ENCODE peak calls at places on chromosomes 4 and X, in six cellular contexts. One of them, this sample, is unnamed.

GRCh38 chr4:105619193-105619931 is 66.9 kb downstream of the ARHGEF38 start:
- DNase-seq in occipital lobe: no peak
- DNase-seq in substantia nigra: peak; percentile 60
- DNase-seq in GM18507: no peak
- DNase-seq in hypothalamus: peak; percentile 1
- DNase-seq in NCI-H2171: no peak
- DNase-seq in this sample: no peak

GRCh38 chr4:7124643-7125442 is 57.0 kb upstream of the GRPEL1 start:
- DNase-seq in occipital lobe: no peak
- DNase-seq in substantia nigra: peak; percentile 4
- DNase-seq in GM18507: no peak
- DNase-seq in hypothalamus: no peak
- DNase-seq in NCI-H2171: peak; percentile 79
- DNase-seq in this sample: peak; percentile 18

GRCh38 chr4:174198396-174199179 is 84.9 kb downstream of the FBXO8 start:
- DNase-seq in occipital lobe: no peak
- DNase-seq in substantia nigra: no peak
- DNase-seq in GM18507: no peak
- DNase-seq in hypothalamus: no peak
- DNase-seq in NCI-H2171: no peak
- DNase-seq in this sample: no peak

GRCh38 chr4:130653842-130654241 is 1557.9 kb downstream of the C4orf33 start:
- DNase-seq in occipital lobe: no peak
- DNase-seq in substantia nigra: no peak
- DNase-seq in GM18507: no peak
- DNase-seq in hypothalamus: no peak
- DNase-seq in NCI-H2171: no peak
- DNase-seq in this sample: no peak

GRCh38 chrX:154126101-154126500 is 17.9 kb upstream of the OPN1LW start:
- DNase-seq in occipital lobe: no peak
- DNase-seq in substantia nigra: no peak
- DNase-seq in GM18507: no peak
- DNase-seq in hypothalamus: no peak
- DNase-seq in NCI-H2171: no peak
- DNase-seq in this sample: no peak

GRCh38 chr4:141905751-141906150 is 269.4 kb downstream of the IL15 start:
- DNase-seq in occipital lobe: no peak
- DNase-seq in substantia nigra: no peak
- DNase-seq in GM18507: no peak
- DNase-seq in hypothalamus: no peak
- DNase-seq in NCI-H2171: no peak
- DNase-seq in this sample: no peak

GRCh38 chrX:103549920-103550319 is 30.6 kb upstream of the RAB40A start:
- DNase-seq in occipital lobe: no peak
- DNase-seq in substantia nigra: no peak
- DNase-seq in GM18507: no peak
- DNase-seq in hypothalamus: no peak
- DNase-seq in NCI-H2171: no peak
- DNase-seq in this sample: no peak

GRCh38 chrX:48794340-48794920 is 7.4 kb upstream of the HDAC6 start:
- DNase-seq in occipital lobe: no peak
- DNase-seq in substantia nigra: no peak
- DNase-seq in GM18507: no peak
- DNase-seq in hypothalamus: no peak
- DNase-seq in NCI-H2171: no peak
- DNase-seq in this sample: no peak

GRCh38 chrX:41377624-41378023 is 43.7 kb downstream of the DDX3X start:
- DNase-seq in occipital lobe: no peak
- DNase-seq in substantia nigra: no peak
- DNase-seq in GM18507: no peak
- DNase-seq in hypothalamus: no peak
- DNase-seq in NCI-H2171: no peak
- DNase-seq in this sample: no peak

GRCh38 chr4:7677086-7677485 is 242.4 kb upstream of the PSAPL1 start:
- DNase-seq in occipital lobe: no peak
- DNase-seq in substantia nigra: no peak
- DNase-seq in GM18507: no peak
- DNase-seq in hypothalamus: no peak
- DNase-seq in NCI-H2171: no peak
- DNase-seq in this sample: no peak

GRCh38 chrX:124307253-124307907 is 25.1 kb upstream of the TEX13D start:
- DNase-seq in occipital lobe: no peak
- DNase-seq in substantia nigra: no peak
- DNase-seq in GM18507: no peak
- DNase-seq in hypothalamus: no peak
- DNase-seq in NCI-H2171: no peak
- DNase-seq in this sample: no peak

GRCh38 chr4:182807346-182807745 is 109.8 kb downstream of the DCTD start:
- DNase-seq in occipital lobe: no peak
- DNase-seq in substantia nigra: no peak
- DNase-seq in GM18507: no peak
- DNase-seq in hypothalamus: no peak
- DNase-seq in NCI-H2171: peak; percentile 3
- DNase-seq in this sample: no peak

GRCh38 chrX:123339201-123339905 is 155.3 kb downstream of the GRIA3 start:
- DNase-seq in occipital lobe: no peak
- DNase-seq in substantia nigra: no peak
- DNase-seq in GM18507: no peak
- DNase-seq in hypothalamus: no peak
- DNase-seq in NCI-H2171: no peak
- DNase-seq in this sample: peak; percentile 0

GRCh38 chr4:101169044-101170014 is 178.0 kb downstream of the PPP3CA start:
- DNase-seq in occipital lobe: peak; percentile 23
- DNase-seq in substantia nigra: peak; percentile 50
- DNase-seq in GM18507: peak; percentile 1
- DNase-seq in hypothalamus: no peak
- DNase-seq in NCI-H2171: no peak
- DNase-seq in this sample: peak; percentile 92

GRCh38 chr4:149183638-149184037 is 632.0 kb downstream of the IQCM start:
- DNase-seq in occipital lobe: no peak
- DNase-seq in substantia nigra: no peak
- DNase-seq in GM18507: no peak
- DNase-seq in hypothalamus: no peak
- DNase-seq in NCI-H2171: no peak
- DNase-seq in this sample: no peak

GRCh38 chrX:6432211-6432610 is 102.7 kb downstream of the VCX3A start:
- DNase-seq in occipital lobe: no peak
- DNase-seq in substantia nigra: no peak
- DNase-seq in GM18507: no peak
- DNase-seq in hypothalamus: no peak
- DNase-seq in NCI-H2171: no peak
- DNase-seq in this sample: no peak

GRCh38 chr4:41927761-41928499 is 7.3 kb upstream of the TMEM33 start:
- DNase-seq in occipital lobe: no peak
- DNase-seq in substantia nigra: no peak
- DNase-seq in GM18507: no peak
- DNase-seq in hypothalamus: no peak
- DNase-seq in NCI-H2171: no peak
- DNase-seq in this sample: no peak

GRCh38 chr4:156084312-156084811 is 130.7 kb upstream of the CTSO start:
- DNase-seq in occipital lobe: no peak
- DNase-seq in substantia nigra: no peak
- DNase-seq in GM18507: no peak
- DNase-seq in hypothalamus: no peak
- DNase-seq in NCI-H2171: no peak
- DNase-seq in this sample: no peak